ENCODE peak calls at places on chromosomes 12 and 14, in seven cellular contexts. X is vagina; V is brain microvascular endothelial cell; E is hepatic stellate cell; F is activated CD8-positive, alpha-beta memory T cell treated with anti-CD3 and anti-CD28 coated beads for 24 hours; G is Ammon's horn; A is dorsolateral prefrontal cortex. W is an unnamed sample.

GRCh38 chr14:98217530-98217929 is 1054.5 kb downstream of the BCL11B start:
- DNase-seq in X (no peak), V (no peak), E (no peak), F (no peak), G (no peak), A (no peak), W (no peak)

GRCh38 chr12:118103231-118103600 is 595 bp downstream of the VSIG10 start:
- DNase-seq in X (no peak), V (no peak), E (peak), F (no peak), G (peak), A (no peak), W (peak)

GRCh38 chr14:71237556-71237955 is 330.3 kb downstream of the PCNX1 start:
- DNase-seq in X (no peak), V (no peak), E (no peak), F (no peak), G (no peak), A (no peak), W (no peak)

GRCh38 chr14:93691042-93691780 is 97.1 kb downstream of the PRIMA1 start:
- DNase-seq in X (no peak), V (no peak), E (no peak), F (no peak), G (no peak), A (no peak), W (no peak)

GRCh38 chr12:113198286-113198685 is 12.8 kb downstream of the RITA1 start:
- DNase-seq in X (no peak), V (no peak), E (no peak), F (no peak), G (no peak), A (no peak), W (no peak)

GRCh38 chr14:59788176-59788575 is 82.4 kb downstream of the RTN1 start:
- DNase-seq in X (no peak), V (no peak), E (no peak), F (no peak), G (peak), A (no peak), W (no peak)

GRCh38 chr12:109797905-109798669 is 35.1 kb downstream of the TRPV4 start:
- DNase-seq in X (no peak), V (no peak), E (no peak), F (no peak), G (peak), A (no peak), W (no peak)

GRCh38 chr14:31070431-31070830 is 44.3 kb upstream of the STRN3 start:
- DNase-seq in X (no peak), V (peak), E (peak), F (peak), G (no peak), A (no peak), W (peak)

GRCh38 chr12:34396861-34397590 is 374.7 kb downstream of the ALG10 start:
- DNase-seq in X (peak), V (no peak), E (no peak), F (peak), G (peak), A (peak), W (no peak)

GRCh38 chr14:68215628-68216027 is 396.0 kb downstream of the RAD51B start:
- DNase-seq in X (no peak), V (no peak), E (no peak), F (no peak), G (no peak), A (no peak), W (no peak)

GRCh38 chr14:42374332-42374731 is 767.7 kb downstream of the LRFN5 start:
- DNase-seq in X (no peak), V (no peak), E (no peak), F (no peak), G (no peak), A (no peak), W (no peak)

GRCh38 chr12:26126340-26127284 is 1.8 kb upstream of the BHLHE41 start:
- DNase-seq in X (no peak), V (peak), E (peak), F (peak), G (peak), A (peak), W (peak)

GRCh38 chr14:49594347-49595089 is 4.2 kb upstream of the LRR1 start:
- DNase-seq in X (peak), V (peak), E (peak), F (no peak), G (peak), A (no peak), W (peak)

GRCh38 chr14:92323031-92323915 is at the start of gene SLC24A4:
- DNase-seq in X (no peak), V (no peak), E (no peak), F (peak), G (peak), A (no peak), W (peak)

GRCh38 chr12:29714966-29715365 is 68.8 kb downstream of the TMTC1 start:
- DNase-seq in X (no peak), V (no peak), E (no peak), F (no peak), G (no peak), A (no peak), W (no peak)

GRCh38 chr12:132170637-132171292 is 26.5 kb downstream of the NOC4L start:
- DNase-seq in X (no peak), V (no peak), E (no peak), F (no peak), G (no peak), A (no peak), W (no peak)

GRCh38 chr14:55047301-55048053 is 4.0 kb upstream of the MAPK1IP1L start:
- DNase-seq in X (no peak), V (no peak), E (no peak), F (no peak), G (no peak), A (no peak), W (no peak)

GRCh38 chr14:94389731-94390371 is 1.4 kb upstream of the SERPINA1 start:
- DNase-seq in X (no peak), V (no peak), E (no peak), F (no peak), G (no peak), A (no peak), W (no peak)

GRCh38 chr12:65084579-65084978 is 36.5 kb downstream of the WIF1 start:
- DNase-seq in X (no peak), V (no peak), E (no peak), F (no peak), G (no peak), A (no peak), W (no peak)

GRCh38 chr14:36665887-36666415 is 4.3 kb downstream of the PAX9 start:
- DNase-seq in X (no peak), V (no peak), E (no peak), F (no peak), G (no peak), A (no peak), W (no peak)

GRCh38 chr14:100872241-100872640 is 31.3 kb downstream of the RTL1 start:
- DNase-seq in X (no peak), V (peak), E (no peak), F (no peak), G (no peak), A (no peak), W (peak)

GRCh38 chr14:94171208-94171607 is 2.9 kb upstream of the PPP4R4 start:
- DNase-seq in X (no peak), V (no peak), E (peak), F (no peak), G (no peak), A (no peak), W (peak)

GRCh38 chr14:24322672-24323071 is 11.4 kb downstream of the LTB4R start:
- DNase-seq in X (no peak), V (no peak), E (no peak), F (no peak), G (no peak), A (no peak), W (no peak)

GRCh38 chr14:24130380-24130716 is at the start of gene FITM1:
- DNase-seq in X (no peak), V (no peak), E (no peak), F (no peak), G (no peak), A (no peak), W (no peak)

GRCh38 chr12:52349196-52349595 is 18.1 kb downstream of the KRT85 start:
- DNase-seq in X (no peak), V (no peak), E (no peak), F (no peak), G (no peak), A (no peak), W (no peak)

GRCh38 chr14:104134061-104134965 is 4.1 kb upstream of the KIF26A start:
- DNase-seq in X (no peak), V (no peak), E (no peak), F (no peak), G (no peak), A (no peak), W (no peak)

GRCh38 chr12:117207675-117208074 is 17.4 kb upstream of the FBXO21 start:
- DNase-seq in X (no peak), V (no peak), E (no peak), F (no peak), G (no peak), A (no peak), W (no peak)

GRCh38 chr12:88448337-88448944 is 131.8 kb downstream of the KITLG start:
- DNase-seq in X (no peak), V (no peak), E (no peak), F (no peak), G (no peak), A (no peak), W (no peak)

GRCh38 chr12:19850341-19851065 is 411.2 kb downstream of the AEBP2 start:
- DNase-seq in X (no peak), V (peak), E (no peak), F (no peak), G (peak), A (peak), W (peak)

GRCh38 chr12:80100566-80100965 is 1.2 kb downstream of the OTOGL start:
- DNase-seq in X (no peak), V (no peak), E (peak), F (no peak), G (no peak), A (no peak), W (peak)

GRCh38 chr14:74426202-74426582 is at the start of gene SYNDIG1L:
- DNase-seq in X (no peak), V (no peak), E (no peak), F (no peak), G (no peak), A (no peak), W (peak)

GRCh38 chr14:69636051-69636639 is 24.7 kb downstream of the SUSD6 start:
- DNase-seq in X (no peak), V (no peak), E (no peak), F (peak), G (no peak), A (no peak), W (no peak)

GRCh38 chr12:51005671-51006070 is 20.5 kb downstream of the SLC11A2 start:
- DNase-seq in X (no peak), V (no peak), E (no peak), F (no peak), G (no peak), A (no peak), W (no peak)

GRCh38 chr14:76718306-76719075 is 42.8 kb upstream of the VASH1 start:
- DNase-seq in X (peak), V (no peak), E (no peak), F (peak), G (no peak), A (no peak), W (no peak)

GRCh38 chr12:27610380-27610779 is 85.9 kb upstream of the REP15 start:
- DNase-seq in X (no peak), V (no peak), E (no peak), F (no peak), G (no peak), A (no peak), W (no peak)

GRCh38 chr12:81229718-81230117 is 151.8 kb downstream of the ACSS3 start:
- DNase-seq in X (no peak), V (no peak), E (no peak), F (no peak), G (no peak), A (peak), W (no peak)

GRCh38 chr14:44988694-44989093 is 26.7 kb downstream of the TOGARAM1 start:
- DNase-seq in X (no peak), V (no peak), E (no peak), F (no peak), G (no peak), A (no peak), W (no peak)

W was measured in AG08396.